ENCODE peak calls at places on chromosomes 1 and 21, in five cellular contexts. K is brain microvascular endothelial cell, L is RWPE2, C is AG04450, F is HL-60. W is an unnamed sample.

GRCh38 chr21:37237764-37238163 is 29.4 kb downstream of the VPS26C start:
- DNase-seq in L (no peak), F (no peak), K (no peak), C (no peak), W (no peak)

GRCh38 chr21:21232320-21232719 is 234.1 kb downstream of the NCAM2 start:
- DNase-seq in F (peak; percentile 6), L (no peak), K (peak; percentile 4), C (peak; percentile 29), W (no peak)

GRCh38 chr1:35454616-35455015 is 102.6 kb downstream of the KIAA0319L start:
- DNase-seq in K (peak; percentile 53), F (peak; percentile 44), L (no peak), C (peak; percentile 60), W (no peak)

GRCh38 chr1:224175615-224176014 is 7.4 kb upstream of the DEGS1 start:
- DNase-seq in C (no peak), F (peak; percentile 38), K (peak; percentile 25), L (peak; percentile 58), W (no peak)

GRCh38 chr1:234879157-234880080 is 249.2 kb downstream of the TOMM20 start:
- DNase-seq in C (no peak), F (no peak), L (no peak), K (no peak), W (no peak)

GRCh38 chr21:30831194-30831765 is 1.7 kb upstream of the KRTAP7-1 start:
- DNase-seq in K (peak; percentile 8), C (no peak), L (no peak), F (peak; percentile 12), W (peak; percentile 19)

GRCh38 chr1:200290010-200290685 is 119.7 kb downstream of the ZNF281 start:
- DNase-seq in C (no peak), L (no peak), K (peak; percentile 1), F (no peak), W (no peak)

GRCh38 chr1:212470059-212470458 is 37.3 kb downstream of the NENF start:
- DNase-seq in L (no peak), F (no peak), C (peak; percentile 96), K (peak; percentile 97), W (no peak)

GRCh38 chr1:157624471-157624870 is 26.6 kb upstream of the FCRL4 start:
- DNase-seq in F (peak; percentile 16), K (no peak), L (no peak), C (no peak), W (no peak)

GRCh38 chr1:111948209-111949131 is 41.0 kb downstream of the KCND3 start:
- DNase-seq in L (no peak), K (no peak), F (no peak), C (no peak), W (peak; percentile 25)

GRCh38 chr1:156959414-156959813 is 39.0 kb downstream of the LRRC71 start:
- DNase-seq in F (no peak), K (no peak), C (peak; percentile 44), L (no peak), W (no peak)

GRCh38 chr1:205344010-205344808 is 12.5 kb downstream of the KLHDC8A start:
- DNase-seq in C (no peak), K (no peak), L (no peak), F (no peak), W (no peak)

DNA sequence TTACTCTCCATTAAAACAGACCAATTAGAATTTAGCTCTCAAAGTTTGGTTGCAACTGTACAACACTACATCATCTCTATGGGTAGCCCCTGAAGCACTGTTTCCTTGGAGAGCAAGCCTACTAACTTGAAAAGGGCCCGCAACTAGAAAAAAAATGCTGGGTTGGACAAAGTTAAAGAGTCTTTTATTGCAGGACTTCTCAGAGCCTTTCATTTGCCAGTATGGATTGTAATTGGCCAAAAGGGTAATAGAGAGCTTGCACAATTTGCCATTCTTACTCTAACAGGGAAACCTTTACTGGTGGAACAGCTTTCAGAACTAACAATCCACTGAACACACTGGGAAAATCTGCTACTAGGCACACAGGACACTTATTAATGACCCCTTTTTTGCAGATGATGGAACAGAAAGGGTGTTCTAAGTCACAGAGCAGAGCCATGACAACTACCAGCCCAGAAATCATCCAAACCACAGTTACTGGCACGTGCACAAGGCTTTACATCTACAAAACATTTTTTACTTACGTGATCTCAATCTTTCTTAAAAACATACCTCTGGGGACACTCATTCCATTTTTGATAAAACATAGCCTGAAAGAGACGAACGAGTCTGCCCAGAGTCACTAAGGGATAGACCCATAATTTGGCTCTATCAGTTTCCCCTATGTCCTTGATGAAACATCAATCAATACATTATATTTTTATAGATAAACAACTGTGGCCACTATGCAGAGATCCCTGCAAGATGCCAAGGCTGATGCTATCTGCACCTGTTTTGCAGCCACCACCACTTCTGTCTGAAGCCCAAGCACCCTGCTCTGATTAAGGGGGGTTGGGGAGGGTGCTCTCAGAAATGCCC is 176.3 kb upstream of the EDN2 start:
- DNase-seq in F (no peak), K (no peak), C (no peak), L (no peak), W (no peak)
- H3K4me3 ChIP-seq in F (peak overlapping the region; percentile 51), K (peak overlapping the region; percentile 81), C (peak overlapping the region; percentile 84), L (peak overlapping the region; percentile 45), W (peak overlapping the region; percentile 71)

GRCh38 chr1:227949341-227949921 is 1.7 kb upstream of the WNT9A start:
- DNase-seq in L (peak; percentile 19), K (no peak), C (no peak), F (no peak), W (no peak)

GRCh38 chr1:227949954-227950734 is 2.4 kb upstream of the WNT9A start:
- DNase-seq in F (no peak), C (no peak), L (peak; percentile 21), K (no peak), W (no peak)

GRCh38 chr1:227947678-227948492 is at the start of gene WNT9A:
- DNase-seq in L (peak; percentile 7), K (no peak), C (no peak), F (no peak), W (no peak)

GRCh38 chr1:227947425-227947677 is 381 bp downstream of the WNT9A start:
- DNase-seq in C (no peak), K (no peak), F (no peak), L (peak; percentile 4), W (no peak)

GRCh38 chr1:227948493-227949260 is 945 bp upstream of the WNT9A start:
- DNase-seq in C (no peak), L (peak; percentile 13), F (no peak), K (no peak), W (no peak)
- H3K4me3 ChIP-seq in C (peak overlapping the region; percentile 62), L (peak overlapping the region; percentile 43), F (no peak overlapping the region), K (peak overlapping the region; percentile 47), W (no peak overlapping the region)

GRCh38 chr1:226739696-226740065 is 599 bp upstream of the ITPKB start:
- DNase-seq in K (no peak), F (no peak), C (no peak), L (no peak), W (no peak)
- H3K4me3 ChIP-seq in K (no peak overlapping the region), F (no peak overlapping the region), C (no peak overlapping the region), L (no peak overlapping the region), W (peak overlapping the region; percentile 94)

GRCh38 chr1:149849246-149849946 is 50.0 kb upstream of the BOLA1 start:
- DNase-seq in C (no peak), K (no peak), F (peak; percentile 1), L (no peak), W (no peak)

GRCh38 chr1:149848811-149849210 is 50.6 kb upstream of the BOLA1 start:
- DNase-seq in K (no peak), L (no peak), F (peak; percentile 0), C (no peak), W (no peak)

GRCh38 chr1:149849947-149850360 is 49.4 kb upstream of the BOLA1 start:
- DNase-seq in F (peak; percentile 5), K (no peak), C (no peak), L (no peak), W (no peak)

GRCh38 chr1:149846600-149847466 is 52.5 kb upstream of the BOLA1 start:
- DNase-seq in F (peak; percentile 0), C (no peak), L (no peak), K (no peak), W (no peak)

DNA sequence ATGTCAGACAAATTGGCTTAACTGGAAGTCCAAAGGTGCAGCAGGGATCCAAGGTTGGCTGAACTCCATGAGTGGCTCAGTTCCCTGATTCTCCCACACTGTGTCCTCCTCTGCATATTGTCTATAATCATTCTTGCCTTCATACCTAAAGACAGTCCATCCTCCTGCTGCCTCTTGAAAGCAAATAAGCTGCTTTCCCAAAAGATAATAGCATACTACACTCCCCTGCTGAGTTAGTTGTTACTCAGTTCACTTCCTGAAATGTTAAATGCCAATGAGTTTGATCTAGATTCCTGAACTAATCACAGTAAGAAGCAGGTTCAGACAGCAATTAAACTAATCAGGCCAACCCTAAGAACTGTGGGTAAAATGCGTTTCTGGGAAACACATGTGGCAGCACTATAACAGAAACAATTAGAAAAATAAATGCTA is 51.0 kb upstream of the BOLA1 start:
- DNase-seq in K (no peak), L (no peak), C (no peak), F (peak; percentile 1), W (no peak)
- H3K4me3 ChIP-seq in K (no peak overlapping the region), L (no peak overlapping the region), C (peak overlapping the region; percentile 71), F (no peak overlapping the region), W (no peak overlapping the region)

DNA sequence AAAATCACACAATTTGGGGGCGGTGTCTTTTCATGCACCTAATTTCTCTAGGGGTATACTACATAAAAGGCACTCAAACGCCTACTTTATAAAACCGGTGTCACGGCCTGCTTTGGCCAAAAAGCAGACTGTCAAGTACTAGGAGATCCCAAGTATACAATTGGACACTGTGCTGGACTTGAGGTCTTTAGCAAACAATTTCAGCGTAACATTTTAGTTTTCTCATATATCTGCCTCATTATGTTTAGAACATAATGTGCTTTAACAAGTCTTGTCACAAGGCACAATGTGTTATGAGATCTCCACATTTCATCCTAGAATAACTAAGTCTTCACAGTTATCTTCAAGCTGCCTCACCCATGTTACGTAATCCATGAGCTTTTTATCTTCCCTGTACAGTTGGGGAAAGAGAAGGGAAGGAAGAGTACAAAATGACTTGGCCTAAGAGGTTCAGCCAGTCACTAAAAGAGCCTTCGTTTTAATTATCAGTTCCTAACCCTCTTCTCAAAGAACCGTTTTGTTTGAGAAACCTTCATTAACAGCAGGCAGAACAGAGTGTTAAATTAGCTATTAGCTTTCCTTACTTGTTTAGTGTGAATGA is 1.7 kb downstream of the SSX2IP start:
- DNase-seq in K (no peak), F (peak; percentile 31), C (no peak), L (no peak), W (no peak)
- H3K4me3 ChIP-seq in K (no peak overlapping the region), F (no peak overlapping the region), C (peak overlapping the region; percentile 73), L (peak overlapping the region; percentile 94), W (no peak overlapping the region)

DNA sequence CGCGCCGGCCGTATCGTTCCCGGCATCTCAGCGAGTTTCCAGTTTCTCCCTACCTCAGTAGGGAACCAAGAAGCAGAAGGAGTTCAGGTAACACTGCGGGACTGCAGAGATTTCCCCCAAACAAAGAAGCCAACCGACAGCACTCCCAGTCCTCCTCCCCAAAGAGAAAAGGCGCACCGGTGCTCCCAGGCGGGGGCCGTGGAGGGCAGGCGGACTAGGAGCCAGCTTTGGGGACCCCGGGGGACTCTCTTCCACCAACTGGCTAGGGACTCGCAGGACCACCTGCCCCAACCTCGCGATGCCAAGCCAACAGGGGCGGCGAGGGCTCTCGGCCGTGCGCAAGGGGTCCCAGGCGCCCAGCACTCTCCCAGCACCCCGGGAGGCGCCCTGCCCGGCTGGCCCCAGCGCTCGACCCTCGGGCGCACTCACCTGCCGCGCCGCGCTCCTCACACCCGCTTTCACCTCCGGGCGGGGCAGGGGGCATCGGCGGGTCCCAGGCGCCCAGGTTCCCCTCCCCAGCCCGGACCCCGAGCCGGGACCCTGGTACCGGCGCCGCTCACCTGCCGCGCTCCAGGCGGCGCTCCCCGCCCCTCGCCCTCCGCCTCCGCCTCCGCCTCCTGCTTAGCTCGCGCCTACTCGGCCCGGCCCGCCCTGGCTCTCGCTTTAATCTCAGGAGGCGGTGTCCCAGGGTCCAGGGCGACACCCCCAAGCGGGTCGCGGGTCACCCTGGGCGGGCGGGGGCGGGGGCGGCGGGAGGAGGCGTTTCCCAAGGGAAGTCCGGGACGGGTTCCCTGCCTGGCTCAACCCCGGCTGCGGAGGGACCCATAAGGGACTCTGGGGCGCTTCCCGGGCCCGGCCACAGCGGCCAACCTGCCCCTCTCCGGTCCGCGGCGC is at the start of gene TMPRSS2:
- DNase-seq in C (no peak), F (no peak), L (no peak), K (no peak), W (no peak)
- H3K4me3 ChIP-seq in C (no peak within 1 kb of the TSS), F (no peak within 1 kb of the TSS), L (peak within 1 kb of the TSS; percentile 29), K (no peak within 1 kb of the TSS), W (no peak within 1 kb of the TSS)

W was measured in Jurkat, Clone E6-1.